ENCODE peak calls at places on chromosomes 12 and 14, in nine cellular contexts. Q is OCI-LY7, H is thoracic aorta, B is right atrium auricular region, K is HFF-Myc, X is fibroblast of villous mesenchyme, I is cardiac fibroblast, P is sigmoid colon, G is kidney epithelial cell. O is an unnamed sample.

GRCh38 chr14:52131640-52132320 is 62.9 kb upstream of the NID2 start:
- DNase-seq in P (peak), I (peak), K (peak), B (peak), X (peak), H (peak), G (peak), Q (peak), O (peak)

GRCh38 chr14:69685217-69685616 is 73.8 kb downstream of the SUSD6 start:
- DNase-seq in G (peak), B (no peak), K (no peak), H (no peak), I (peak), X (no peak), Q (no peak), P (no peak), O (peak)

GRCh38 chr14:23571701-23572523 is 4.3 kb upstream of the AP1G2 start:
- DNase-seq in H (no peak), X (no peak), B (no peak), G (no peak), I (no peak), P (peak), Q (no peak), K (no peak), O (no peak)

GRCh38 chr14:106831322-106831720 is 1304.9 kb downstream of the TMEM121 start:
- DNase-seq in B (no peak), K (no peak), Q (peak), X (no peak), H (no peak), I (peak), G (no peak), P (no peak), O (peak)

GRCh38 chr14:104141621-104142091 is 3.3 kb downstream of the KIF26A start:
- DNase-seq in G (no peak), Q (no peak), K (no peak), H (no peak), P (peak), I (no peak), X (no peak), B (no peak), O (no peak)

GRCh38 chr12:128813883-128814282 is 9.9 kb downstream of the SLC15A4 start:
- DNase-seq in I (no peak), P (peak), Q (no peak), B (no peak), K (no peak), G (no peak), X (no peak), H (no peak), O (peak)

GRCh38 chr14:87149583-87150354 is 843.2 kb downstream of the GALC start:
- DNase-seq in B (no peak), I (no peak), X (peak), Q (no peak), K (no peak), H (no peak), P (no peak), G (no peak), O (no peak)

GRCh38 chr12:18262514-18262913 is 1.2 kb downstream of the PIK3C2G start:
- DNase-seq in X (no peak), P (no peak), Q (no peak), G (peak), K (no peak), I (peak), B (no peak), H (no peak), O (no peak)

GRCh38 chr12:52814710-52815155 is 817 bp upstream of the KRT4 start:
- DNase-seq in H (no peak), K (no peak), P (no peak), B (no peak), Q (no peak), G (no peak), I (no peak), X (no peak), O (no peak)

GRCh38 chr14:100056964-100057817 is 8.0 kb upstream of the EVL start:
- DNase-seq in K (no peak), B (no peak), Q (peak), I (peak), G (no peak), H (no peak), X (peak), P (no peak), O (peak)

GRCh38 chr14:95040723-95041476 is 116.4 kb downstream of the DICER1 start:
- DNase-seq in Q (no peak), I (peak), B (peak), K (no peak), H (no peak), X (peak), P (peak), G (no peak), O (no peak)

GRCh38 chr12:40691913-40692616 is at the start of gene CNTN1:
- DNase-seq in P (peak), K (no peak), G (no peak), Q (no peak), X (peak), H (peak), I (no peak), B (no peak), O (peak)

GRCh38 chr14:70121521-70121920 is 67.2 kb downstream of the SLC8A3 start:
- DNase-seq in K (no peak), H (no peak), X (no peak), Q (no peak), P (no peak), G (no peak), I (no peak), B (no peak), O (no peak)

GRCh38 chr14:105527381-105528196 is 1.2 kb downstream of the TMEM121 start:
- DNase-seq in I (no peak), X (no peak), K (no peak), H (no peak), G (no peak), Q (no peak), B (no peak), P (no peak), O (no peak)

GRCh38 chr14:105165761-105166485 is 2.7 kb downstream of the JAG2 start:
- DNase-seq in H (no peak), K (no peak), X (no peak), Q (no peak), I (no peak), G (no peak), P (no peak), B (no peak), O (no peak)

GRCh38 chr12:49342066-49342913 is 4.4 kb upstream of the DNAJC22 start:
- DNase-seq in I (peak), P (peak), G (no peak), K (no peak), B (no peak), Q (peak), X (peak), H (no peak), O (peak)

GRCh38 chr12:52186135-52186840 is 5.5 kb downstream of the KRT80 start:
- DNase-seq in H (no peak), P (no peak), X (peak), Q (no peak), I (peak), G (peak), K (no peak), B (no peak), O (no peak)

GRCh38 chr14:100533647-100534485 is 53.4 kb downstream of the BEGAIN start:
- DNase-seq in B (peak), H (peak), G (no peak), Q (no peak), P (peak), I (no peak), K (no peak), X (no peak), O (no peak)

GRCh38 chr12:76560083-76560491 is 516 bp upstream of the OSBPL8 start:
- DNase-seq in H (no peak), Q (no peak), P (no peak), I (no peak), G (no peak), K (no peak), X (no peak), B (no peak), O (no peak)

GRCh38 chr12:88562846-88563582 is 17.3 kb downstream of the KITLG start:
- DNase-seq in K (no peak), P (no peak), Q (no peak), B (no peak), I (peak), H (no peak), G (no peak), X (no peak), O (no peak)

GRCh38 chr14:35416108-35416750 is 11.7 kb upstream of the NFKBIA start:
- DNase-seq in P (no peak), B (no peak), K (no peak), I (no peak), G (no peak), X (no peak), Q (no peak), H (no peak), O (peak)

GRCh38 chr12:89700191-89700810 is 8.3 kb downstream of the ATP2B1 start:
- DNase-seq in X (no peak), Q (no peak), P (no peak), B (no peak), H (no peak), G (no peak), I (no peak), K (no peak), O (no peak)

GRCh38 chr12:90909069-90909676 is 45.8 kb downstream of the CCER1 start:
- DNase-seq in K (peak), Q (peak), X (peak), P (no peak), I (peak), B (no peak), H (no peak), G (no peak), O (peak)

GRCh38 chr14:73462078-73462715 is 3.9 kb upstream of the NUMB start:
- DNase-seq in I (peak), G (no peak), H (no peak), Q (no peak), K (no peak), B (peak), X (peak), P (peak), O (no peak)

GRCh38 chr12:22100952-22101748 is 55.1 kb downstream of the CMAS start:
- DNase-seq in G (peak), X (peak), Q (peak), H (no peak), P (no peak), I (peak), B (peak), K (peak), O (peak)

GRCh38 chr14:28745176-28745575 is 21.4 kb upstream of the FOXG1 start:
- DNase-seq in B (no peak), P (no peak), K (no peak), Q (no peak), X (no peak), G (no peak), H (no peak), I (no peak), O (no peak)

GRCh38 chr14:61051046-61051445 is 70.0 kb downstream of the SLC38A6 start:
- DNase-seq in P (no peak), G (no peak), I (no peak), H (no peak), Q (no peak), K (no peak), B (peak), X (no peak), O (no peak)

GRCh38 chr12:130281157-130281799 is 56.4 kb upstream of the PIWIL1 start:
- DNase-seq in G (no peak), B (no peak), X (no peak), Q (no peak), K (no peak), H (no peak), P (no peak), I (no peak), O (peak)

GRCh38 chr12:130290114-130290513 is 47.6 kb upstream of the PIWIL1 start:
- DNase-seq in X (no peak), B (no peak), P (no peak), G (no peak), Q (no peak), K (no peak), H (no peak), I (no peak), O (no peak)

GRCh38 chr12:130286741-130287140 is 50.9 kb upstream of the PIWIL1 start:
- DNase-seq in I (no peak), P (no peak), B (no peak), Q (no peak), X (no peak), H (no peak), G (no peak), K (no peak), O (no peak)

GRCh38 chr12:130288201-130288600 is 49.5 kb upstream of the PIWIL1 start:
- DNase-seq in H (no peak), I (no peak), B (no peak), G (no peak), X (no peak), Q (no peak), P (no peak), K (no peak), O (no peak)

DNA sequence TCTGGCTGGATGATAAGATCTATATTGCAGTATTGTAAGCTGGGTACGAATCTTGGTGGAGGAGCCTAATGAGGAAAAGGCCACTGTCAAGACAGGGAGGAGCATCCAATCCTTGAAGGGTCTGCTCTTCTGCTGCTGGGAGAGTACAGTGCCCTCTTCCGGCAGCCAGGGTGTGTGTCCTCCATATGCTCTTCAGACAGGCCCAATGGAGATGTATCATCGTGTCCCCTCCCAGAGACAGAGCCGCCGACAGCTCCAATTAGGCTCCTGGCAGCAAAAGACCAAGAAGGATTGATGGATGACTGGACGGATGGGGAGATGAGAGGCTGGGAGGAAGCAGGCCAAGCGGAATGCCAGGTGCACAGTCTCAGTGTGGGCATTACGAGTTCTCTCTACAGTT is 51.6 kb upstream of the PIWIL1 start:
- DNase-seq in I (no peak), B (no peak), H (no peak), G (no peak), X (no peak), Q (no peak), P (no peak), K (no peak), O (no peak)
- H3K4me3 ChIP-seq in I (no peak), B (no peak), H (no peak), G (no peak), X (no peak), Q (no peak), P (no peak), K (no peak), O (no peak)

GRCh38 chr14:76574416-76574815 is 186.9 kb upstream of the VASH1 start:
- DNase-seq in K (no peak), P (no peak), I (no peak), H (no peak), Q (no peak), B (no peak), G (no peak), X (no peak), O (no peak)
- H3K4me3 ChIP-seq in K (no peak), P (no peak), I (no peak), H (peak), Q (no peak), B (no peak), G (no peak), X (no peak), O (no peak)

GRCh38 chr12:5655120-5655519 is 223.2 kb downstream of the NTF3 start:
- DNase-seq in P (no peak), X (no peak), Q (no peak), G (no peak), K (no peak), I (no peak), B (no peak), H (no peak), O (no peak)

GRCh38 chr12:5648692-5649338 is 216.9 kb downstream of the NTF3 start:
- DNase-seq in H (no peak), X (peak), Q (peak), K (peak), B (peak), I (no peak), P (no peak), G (no peak), O (peak)

GRCh38 chr12:5654019-5654418 is 222.1 kb downstream of the NTF3 start:
- DNase-seq in K (no peak), X (no peak), G (no peak), H (no peak), B (no peak), P (no peak), Q (no peak), I (no peak), O (no peak)

GRCh38 chr12:5656836-5657235 is 224.9 kb downstream of the NTF3 start:
- DNase-seq in P (no peak), K (no peak), B (no peak), X (no peak), Q (no peak), H (no peak), I (no peak), G (no peak), O (no peak)

DNA sequence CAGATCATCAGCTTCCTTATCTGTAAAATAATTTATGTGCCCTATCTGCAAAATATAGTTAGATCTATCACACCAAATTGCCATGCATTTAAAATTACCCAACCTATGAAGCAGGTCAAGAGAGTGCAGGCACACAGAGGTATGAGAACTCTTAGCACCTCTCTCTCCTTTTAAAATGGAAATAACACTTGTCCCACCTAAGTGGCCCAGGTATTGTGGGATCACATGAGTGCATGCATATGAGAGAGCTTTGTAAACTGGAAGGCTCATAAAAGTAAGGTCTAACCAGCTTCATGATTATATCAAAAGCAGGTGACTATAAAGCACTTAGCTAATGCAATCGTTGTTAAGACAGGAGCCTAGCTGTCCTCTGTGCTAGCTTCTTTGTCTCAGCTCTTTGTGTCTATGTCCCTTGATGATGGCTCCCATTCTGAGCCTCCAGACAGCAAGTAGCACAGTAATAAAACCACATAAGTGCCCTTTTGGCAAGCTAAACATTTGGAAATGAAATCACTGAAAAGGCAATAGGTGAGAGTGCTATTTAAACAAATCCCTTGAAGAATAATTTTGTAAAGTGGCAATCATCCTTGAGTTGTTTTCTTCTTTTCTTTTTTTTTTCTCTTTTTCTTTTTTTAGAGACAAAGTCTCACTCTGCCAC is 219.0 kb downstream of the NTF3 start:
- DNase-seq in P (no peak), B (peak), I (no peak), G (no peak), X (no peak), K (no peak), Q (no peak), H (no peak), O (no peak)
- H3K4me3 ChIP-seq in P (no peak), B (no peak), I (no peak), G (no peak), X (no peak), K (no peak), Q (no peak), H (no peak), O (no peak)

DNA sequence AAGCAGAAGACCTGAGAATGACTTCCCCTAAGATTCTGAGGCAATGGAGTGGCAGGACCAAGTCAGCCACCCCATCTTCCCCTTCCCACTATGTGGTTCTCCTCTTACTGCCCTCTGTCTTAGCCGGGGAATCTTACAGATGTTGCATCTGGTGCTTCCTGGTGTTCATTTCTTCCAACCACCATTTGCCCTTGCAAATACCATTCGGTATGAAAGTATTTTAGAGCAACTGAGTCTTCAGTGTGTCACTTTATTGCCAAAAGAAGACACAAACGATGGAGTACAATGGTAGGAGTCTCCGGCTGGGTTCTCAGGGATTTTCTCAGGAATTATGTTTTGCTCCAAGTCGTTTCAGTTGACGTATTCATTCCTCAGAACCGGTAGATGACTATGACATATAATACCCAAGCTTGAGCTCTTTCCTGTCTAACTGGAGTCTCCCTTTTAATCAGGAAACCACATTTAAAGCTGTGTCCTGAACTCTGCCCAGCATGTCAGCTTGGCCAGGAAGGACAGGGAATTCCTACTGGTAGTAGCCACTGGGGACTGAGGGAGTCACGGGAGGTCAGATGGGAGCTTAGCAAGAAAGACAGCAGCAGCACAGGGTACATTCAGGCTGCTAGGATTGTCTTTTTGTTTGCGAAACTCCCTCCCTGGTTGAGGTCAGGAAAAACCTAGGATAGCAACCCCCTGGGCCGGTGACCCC is 87.0 kb downstream of the SAMD4A start:
- DNase-seq in G (no peak), B (peak), Q (no peak), H (no peak), X (peak), I (peak), K (peak), P (peak), O (no peak)
- H3K4me3 ChIP-seq in G (no peak), B (no peak), Q (no peak), H (no peak), X (no peak), I (no peak), K (no peak), P (no peak), O (no peak)

GRCh38 chr12:7788316-7788689 is 899 bp upstream of the NANOG start:
- DNase-seq in P (no peak), B (no peak), X (no peak), H (no peak), I (no peak), K (no peak), Q (no peak), G (no peak), O (no peak)
- H3K4me3 ChIP-seq in P (no peak), B (no peak), X (no peak), H (no peak), I (no peak), K (no peak), Q (no peak), G (no peak), O (no peak)

DNA sequence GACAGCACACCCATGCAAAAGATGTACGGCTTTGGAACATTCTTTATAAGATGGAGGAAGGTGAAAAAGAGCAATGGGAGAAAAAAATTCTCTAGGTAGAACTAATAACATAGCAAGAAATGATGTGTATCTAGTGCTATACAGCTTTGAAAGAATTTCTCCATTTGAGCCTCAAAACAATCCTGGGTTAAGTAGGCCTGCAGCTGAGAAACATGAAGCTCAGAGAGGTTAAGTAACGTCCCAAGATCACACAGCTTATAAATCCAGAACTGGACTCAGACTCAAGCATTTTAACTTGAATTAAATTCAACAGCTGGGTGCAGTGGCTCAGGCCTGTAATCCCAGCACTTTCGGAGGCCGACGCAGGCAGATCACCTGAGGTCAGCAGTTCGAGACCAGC is 32.9 kb downstream of the TTC7B start:
- DNase-seq in I (no peak), B (no peak), Q (no peak), K (no peak), X (no peak), P (no peak), H (no peak), G (no peak), O (no peak)
- H3K4me3 ChIP-seq in I (no peak), B (no peak), Q (no peak), K (no peak), X (no peak), P (no peak), H (no peak), G (no peak), O (no peak)

O was measured in GM12865.